ENCODE peak calls at places on chromosomes 2 and 18, in nine cellular contexts. L is cardiac muscle cell; G is right cardiac atrium; U is psoas muscle; Q is naive thymus-derived CD4-positive, alpha-beta T cell; T is HAP-1; W is transverse colon; Y is tibial artery; B is pancreas. P is an unnamed sample.

GRCh38 chr2:74003494-74004211 is 18.9 kb downstream of the TET3 start:
- DNase-seq in Q (no peak), U (peak; percentile 66), Y (no peak), L (peak; percentile 70), T (no peak), B (no peak), W (no peak), G (peak; percentile 56), P (no peak)

GRCh38 chr2:136209540-136210264 is 91.8 kb upstream of the CXCR4 start:
- DNase-seq in W (no peak), U (no peak), Q (no peak), Y (no peak), B (no peak), G (no peak), L (peak; percentile 4), T (no peak), P (no peak)

GRCh38 chr2:27715318-27716165 is 51.9 kb downstream of the SLC4A1AP start:
- DNase-seq in Q (peak; percentile 51), B (no peak), Y (peak; percentile 58), L (peak; percentile 67), U (peak; percentile 85), W (no peak), G (peak; percentile 89), T (peak; percentile 51), P (peak; percentile 23)

GRCh38 chr2:181682026-181682789 is 1.9 kb upstream of the NEUROD1 start:
- DNase-seq in L (no peak), T (no peak), B (no peak), G (no peak), Q (no peak), U (no peak), W (no peak), Y (no peak), P (no peak)

GRCh38 chr2:158153270-158154015 is 51.8 kb downstream of the UPP2 start:
- DNase-seq in G (no peak), L (no peak), W (no peak), T (no peak), Y (no peak), B (no peak), U (no peak), Q (no peak), P (no peak)

GRCh38 chr2:241903121-241904010 is 33.8 kb downstream of the RTP5 start:
- DNase-seq in G (no peak), U (no peak), T (no peak), Y (no peak), W (no peak), L (no peak), B (peak; percentile 52), Q (no peak), P (no peak)

GRCh38 chr18:76421291-76422078 is 73.6 kb downstream of the ZNF516 start:
- DNase-seq in W (no peak), Y (no peak), U (no peak), L (no peak), T (no peak), Q (no peak), B (no peak), G (no peak), P (no peak)

GRCh38 chr2:19829672-19830071 is 72.1 kb downstream of the TTC32 start:
- DNase-seq in T (no peak), Y (no peak), L (no peak), Q (no peak), G (no peak), U (no peak), W (no peak), B (no peak), P (no peak)

GRCh38 chr18:32429427-32429826 is 41.3 kb downstream of the GAREM1 start:
- DNase-seq in L (no peak), U (no peak), T (no peak), B (no peak), W (no peak), G (no peak), Y (no peak), Q (no peak), P (no peak)

GRCh38 chr18:32425466-32425865 is 45.2 kb downstream of the GAREM1 start:
- DNase-seq in G (no peak), T (no peak), W (no peak), Q (no peak), L (peak; percentile 84), B (no peak), Y (no peak), U (no peak), P (no peak)

GRCh38 chr18:32424696-32425095 is 46.0 kb downstream of the GAREM1 start:
- DNase-seq in W (no peak), Y (no peak), U (no peak), G (no peak), Q (no peak), T (no peak), B (no peak), L (peak; percentile 75), P (no peak)

GRCh38 chr18:32422978-32423740 is 47.5 kb downstream of the GAREM1 start:
- DNase-seq in Q (no peak), Y (no peak), G (no peak), W (no peak), L (peak; percentile 30), U (no peak), B (no peak), T (no peak), P (no peak)

DNA sequence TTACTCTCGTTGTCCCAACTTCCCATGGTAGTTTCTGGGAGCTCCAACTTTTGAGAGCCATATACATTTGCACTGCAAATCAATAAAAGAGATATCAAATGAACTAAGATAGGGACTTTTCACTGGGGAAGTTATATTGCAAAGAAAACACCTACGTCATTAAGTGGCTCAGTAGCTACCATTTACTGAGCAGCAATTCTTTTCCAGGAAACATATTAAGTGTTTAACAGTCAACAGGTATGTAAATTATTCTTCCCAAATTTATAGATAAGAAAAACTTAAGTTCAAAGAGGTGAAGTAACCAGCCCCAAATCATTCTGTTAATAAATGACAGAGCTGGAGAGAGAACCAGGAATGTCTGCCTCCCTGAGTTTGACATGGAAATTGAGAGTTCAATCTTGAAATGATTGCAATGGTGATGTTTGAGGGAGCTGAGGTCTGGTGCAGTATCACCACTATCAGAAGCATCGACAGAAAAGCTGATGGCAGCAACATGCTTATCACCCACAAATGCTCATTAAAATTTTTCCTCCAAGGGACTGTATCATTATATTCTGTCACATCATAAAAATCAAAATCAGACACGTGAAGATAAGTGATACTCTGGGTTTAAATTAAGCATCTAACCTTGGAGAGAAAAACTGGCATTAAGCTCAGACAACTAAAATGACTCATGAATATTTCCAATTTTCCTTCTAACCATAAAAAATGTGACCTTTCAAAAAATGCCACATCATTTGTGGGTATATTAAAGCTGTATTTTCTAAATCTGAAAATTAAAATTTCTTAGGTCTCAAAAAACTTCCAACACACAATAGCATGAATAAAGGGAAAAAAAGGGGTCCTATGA is 43.4 kb downstream of the GAREM1 start:
- DNase-seq in B (no peak), W (no peak), G (no peak), Y (no peak), U (no peak), L (peak; percentile 18), Q (no peak), T (no peak), P (no peak)
- H3K4me1 ChIP-seq in B (peaks cover 21% of the 10 kb centered on the region), W (peaks cover 8% of the 10 kb centered on the region), G (peaks cover 4% of the 10 kb centered on the region), Y (no peaks in the 10 kb centered on the region), U (peaks cover 21% of the 10 kb centered on the region), L (peaks cover 63% of the 10 kb centered on the region), Q (no peaks in the 10 kb centered on the region), T (peaks cover 18% of the 10 kb centered on the region), P (no peaks in the 10 kb centered on the region)

DNA sequence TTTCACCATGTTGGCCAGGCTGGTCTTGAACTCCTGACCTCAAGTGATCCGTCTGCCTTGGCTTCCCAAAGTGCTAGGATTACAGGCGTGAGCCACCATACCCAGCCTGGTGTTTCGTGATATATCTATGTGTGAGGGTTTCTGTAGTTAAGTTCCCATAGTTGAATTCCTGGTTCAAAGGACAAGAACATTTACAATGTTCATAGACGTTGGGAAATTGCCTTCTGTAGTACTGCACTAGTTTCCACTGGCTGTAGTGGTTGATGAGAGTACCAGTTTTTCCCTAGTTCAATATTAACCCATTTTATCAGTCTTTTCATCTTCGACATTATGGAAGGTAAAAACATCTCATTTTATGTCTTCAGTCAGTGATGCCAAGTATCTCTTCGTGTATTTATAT is 171.0 kb downstream of the NEDD4L start:
- DNase-seq in U (no peak), Q (no peak), Y (no peak), B (no peak), W (no peak), T (no peak), G (no peak), L (no peak), P (no peak)
- H3K27me3 ChIP-seq in U (no peaks in the 10 kb centered on the region), Q (no peaks in the 10 kb centered on the region), Y (no peaks in the 10 kb centered on the region), B (no peaks in the 10 kb centered on the region), W (no peaks in the 10 kb centered on the region), T (peaks cover 3% of the 10 kb centered on the region), G (no peaks in the 10 kb centered on the region), L (no peaks in the 10 kb centered on the region), P (no peaks in the 10 kb centered on the region)

GRCh38 chr2:144348846-144349245 is 171.1 kb downstream of the ZEB2 start:
- DNase-seq in T (no peak), U (no peak), B (no peak), L (no peak), Q (no peak), G (no peak), W (no peak), Y (no peak), P (no peak)
- H3K4me1 ChIP-seq in T (peaks cover 21% of the 10 kb centered on the region), U (peaks cover 5% of the 10 kb centered on the region), B (no peaks in the 10 kb centered on the region), L (peaks cover 8% of the 10 kb centered on the region), Q (no peaks in the 10 kb centered on the region), G (peaks cover 4% of the 10 kb centered on the region), W (no peaks in the 10 kb centered on the region), Y (peaks cover 16% of the 10 kb centered on the region), P (no peaks in the 10 kb centered on the region)

GRCh38 chr2:70767094-70767698 is 804 bp downstream of the ADD2 start:
- DNase-seq in U (no peak), B (no peak), Q (peak; percentile 15), G (peak; percentile 51), L (no peak), T (peak; percentile 72), Y (no peak), W (no peak), P (no peak)

GRCh38 chr2:70767699-70768584 is at the start of gene ADD2:
- DNase-seq in Y (no peak), B (peak; percentile 35), U (peak; percentile 48), T (peak; percentile 81), G (peak; percentile 55), L (peak; percentile 42), W (peak; percentile 9), Q (peak; percentile 40), P (peak; percentile 26)

GRCh38 chr2:70768585-70769085 is 635 bp upstream of the ADD2 start:
- DNase-seq in L (no peak), U (no peak), W (no peak), B (no peak), T (no peak), Y (no peak), Q (no peak), G (no peak), P (no peak)

GRCh38 chr2:70765507-70765906 is 2.5 kb downstream of the ADD2 start:
- DNase-seq in G (no peak), T (no peak), L (no peak), U (no peak), B (no peak), W (no peak), Y (no peak), Q (no peak), P (no peak)

GRCh38 chr2:70766357-70767093 is 1.5 kb downstream of the ADD2 start:
- DNase-seq in B (no peak), Q (peak; percentile 0), T (no peak), U (no peak), W (no peak), L (no peak), G (no peak), Y (no peak), P (no peak)
- H3K27me3 ChIP-seq in B (no peaks in the 10 kb centered on the region), Q (peaks cover 3% of the 10 kb centered on the region), T (no peaks in the 10 kb centered on the region), U (peaks cover 17% of the 10 kb centered on the region), W (peaks cover 84% of the 10 kb centered on the region), L (peaks cover 19% of the 10 kb centered on the region), G (peaks cover 3% of the 10 kb centered on the region), Y (no peaks in the 10 kb centered on the region), P (peaks cover 25% of the 10 kb centered on the region)

P was measured in CD4-positive, alpha-beta memory T cell.